ENCODE peak calls at places on chromosome 17, in nine cellular contexts. One of them, this sample, is unnamed.

GRCh38 chr17:57422574-57423164 is 166.3 kb downstream of the MSI2 start:
- DNase-seq in foreskin fibroblast: peak
- DNase-seq in fibroblast of lung: peak
- DNase-seq in astrocyte of the spinal cord: peak
- DNase-seq in gastrocnemius medialis: peak
- DNase-seq in osteoblast: no peak
- DNase-seq in mammary epithelial cell: peak
- DNase-seq in GM06990: peak
- DNase-seq in GM12865: peak
- DNase-seq in this sample: no peak

GRCh38 chr17:74742978-74743545 is 5.4 kb upstream of the NHERF1 start:
- DNase-seq in foreskin fibroblast: no peak
- DNase-seq in fibroblast of lung: no peak
- DNase-seq in astrocyte of the spinal cord: no peak
- DNase-seq in gastrocnemius medialis: no peak
- DNase-seq in osteoblast: peak
- DNase-seq in mammary epithelial cell: no peak
- DNase-seq in GM06990: no peak
- DNase-seq in GM12865: no peak
- DNase-seq in this sample: no peak

GRCh38 chr17:69729937-69730336 is 315.4 kb downstream of the MAP2K6 start:
- DNase-seq in foreskin fibroblast: peak
- DNase-seq in fibroblast of lung: peak
- DNase-seq in astrocyte of the spinal cord: peak
- DNase-seq in gastrocnemius medialis: no peak
- DNase-seq in osteoblast: no peak
- DNase-seq in mammary epithelial cell: peak
- DNase-seq in GM06990: no peak
- DNase-seq in GM12865: no peak
- DNase-seq in this sample: no peak

GRCh38 chr17:67289174-67289876 is 44.3 kb upstream of the HELZ start:
- DNase-seq in foreskin fibroblast: peak
- DNase-seq in fibroblast of lung: peak
- DNase-seq in astrocyte of the spinal cord: peak
- DNase-seq in gastrocnemius medialis: peak
- DNase-seq in osteoblast: peak
- DNase-seq in mammary epithelial cell: peak
- DNase-seq in GM06990: no peak
- DNase-seq in GM12865: no peak
- DNase-seq in this sample: peak

GRCh38 chr17:57442401-57442823 is 186.1 kb downstream of the MSI2 start:
- DNase-seq in foreskin fibroblast: no peak
- DNase-seq in fibroblast of lung: peak
- DNase-seq in astrocyte of the spinal cord: peak
- DNase-seq in gastrocnemius medialis: peak
- DNase-seq in osteoblast: no peak
- DNase-seq in mammary epithelial cell: no peak
- DNase-seq in GM06990: no peak
- DNase-seq in GM12865: no peak
- DNase-seq in this sample: no peak

GRCh38 chr17:34051046-34051445 is 204.0 kb upstream of the CCL2 start:
- DNase-seq in foreskin fibroblast: no peak
- DNase-seq in fibroblast of lung: no peak
- DNase-seq in astrocyte of the spinal cord: no peak
- DNase-seq in gastrocnemius medialis: no peak
- DNase-seq in osteoblast: no peak
- DNase-seq in mammary epithelial cell: no peak
- DNase-seq in GM06990: no peak
- DNase-seq in GM12865: no peak
- DNase-seq in this sample: no peak

GRCh38 chr17:229945-230235 is 48.4 kb upstream of the DOC2B start:
- DNase-seq in foreskin fibroblast: no peak
- DNase-seq in fibroblast of lung: no peak
- DNase-seq in astrocyte of the spinal cord: no peak
- DNase-seq in gastrocnemius medialis: no peak
- DNase-seq in osteoblast: no peak
- DNase-seq in mammary epithelial cell: no peak
- DNase-seq in GM06990: no peak
- DNase-seq in GM12865: no peak
- DNase-seq in this sample: no peak

GRCh38 chr17:82351713-82352488 is 7.1 kb upstream of the TEX19 start:
- DNase-seq in foreskin fibroblast: peak
- DNase-seq in fibroblast of lung: peak
- DNase-seq in astrocyte of the spinal cord: peak
- DNase-seq in gastrocnemius medialis: peak
- DNase-seq in osteoblast: peak
- DNase-seq in mammary epithelial cell: peak
- DNase-seq in GM06990: peak
- DNase-seq in GM12865: peak
- DNase-seq in this sample: peak

GRCh38 chr17:56230660-56231059 is 77.4 kb downstream of the ANKFN1 start:
- DNase-seq in foreskin fibroblast: peak
- DNase-seq in fibroblast of lung: peak
- DNase-seq in astrocyte of the spinal cord: peak
- DNase-seq in gastrocnemius medialis: peak
- DNase-seq in osteoblast: no peak
- DNase-seq in mammary epithelial cell: no peak
- DNase-seq in GM06990: no peak
- DNase-seq in GM12865: no peak
- DNase-seq in this sample: no peak

GRCh38 chr17:83110755-83111154 is 31.3 kb downstream of the METRNL start:
- DNase-seq in foreskin fibroblast: peak
- DNase-seq in fibroblast of lung: no peak
- DNase-seq in astrocyte of the spinal cord: no peak
- DNase-seq in gastrocnemius medialis: no peak
- DNase-seq in osteoblast: peak
- DNase-seq in mammary epithelial cell: no peak
- DNase-seq in GM06990: no peak
- DNase-seq in GM12865: no peak
- DNase-seq in this sample: no peak

GRCh38 chr17:80260791-80261158 is at the start of gene RNF213:
- DNase-seq in foreskin fibroblast: peak
- DNase-seq in fibroblast of lung: peak
- DNase-seq in astrocyte of the spinal cord: peak
- DNase-seq in gastrocnemius medialis: peak
- DNase-seq in osteoblast: peak
- DNase-seq in mammary epithelial cell: no peak
- DNase-seq in GM06990: peak
- DNase-seq in GM12865: peak
- DNase-seq in this sample: no peak

GRCh38 chr17:16945513-16946201 is 26.3 kb downstream of the TNFRSF13B start:
- DNase-seq in foreskin fibroblast: no peak
- DNase-seq in fibroblast of lung: no peak
- DNase-seq in astrocyte of the spinal cord: no peak
- DNase-seq in gastrocnemius medialis: no peak
- DNase-seq in osteoblast: peak
- DNase-seq in mammary epithelial cell: no peak
- DNase-seq in GM06990: no peak
- DNase-seq in GM12865: no peak
- DNase-seq in this sample: no peak
- TF ChIP-seq CTCF in foreskin fibroblast: no peak
- TF ChIP-seq CTCF in fibroblast of lung: no peak
- TF ChIP-seq CTCF in astrocyte of the spinal cord: peak
- TF ChIP-seq CTCF in gastrocnemius medialis: no peak
- TF ChIP-seq CTCF in osteoblast: no peak
- TF ChIP-seq CTCF in mammary epithelial cell: no peak
- TF ChIP-seq CTCF in GM06990: no peak
- TF ChIP-seq CTCF in GM12865: no peak
- TF ChIP-seq CTCF in this sample: no peak

DNA sequence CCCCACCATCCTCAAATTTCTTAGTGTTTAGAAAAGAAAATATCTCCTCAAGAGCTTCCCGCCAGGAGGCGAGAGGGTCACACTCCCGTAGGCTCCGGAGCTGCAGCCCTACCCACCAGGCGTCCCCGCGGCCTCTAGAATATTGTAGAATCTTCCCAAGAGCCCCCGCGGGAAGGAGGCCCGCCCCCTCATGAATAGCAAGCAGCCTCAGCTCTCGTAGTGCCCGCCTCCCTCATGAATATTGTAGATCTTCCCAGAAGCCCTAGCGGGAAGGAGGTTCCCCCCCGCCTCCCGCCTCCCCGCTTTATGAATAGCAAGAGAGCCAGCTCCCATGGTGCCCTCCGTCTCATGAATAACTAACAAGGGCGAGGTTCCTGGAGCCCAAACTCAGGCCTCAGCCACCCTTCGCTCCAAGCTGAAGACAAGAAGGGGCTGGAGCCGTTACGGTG is at the start of gene FBXO47:
- DNase-seq in foreskin fibroblast: peak
- DNase-seq in fibroblast of lung: peak
- DNase-seq in astrocyte of the spinal cord: peak
- DNase-seq in gastrocnemius medialis: peak
- DNase-seq in osteoblast: peak
- DNase-seq in mammary epithelial cell: peak
- DNase-seq in GM06990: peak
- DNase-seq in GM12865: peak
- DNase-seq in this sample: peak
- H3K4me3 ChIP-seq in foreskin fibroblast: peak
- H3K4me3 ChIP-seq in fibroblast of lung: no peak
- H3K4me3 ChIP-seq in astrocyte of the spinal cord: peak
- H3K4me3 ChIP-seq in gastrocnemius medialis: peak
- H3K4me3 ChIP-seq in osteoblast: peak
- H3K4me3 ChIP-seq in mammary epithelial cell: no peak
- H3K4me3 ChIP-seq in GM06990: peak
- H3K4me3 ChIP-seq in GM12865: no peak
- H3K4me3 ChIP-seq in this sample: peak

DNA sequence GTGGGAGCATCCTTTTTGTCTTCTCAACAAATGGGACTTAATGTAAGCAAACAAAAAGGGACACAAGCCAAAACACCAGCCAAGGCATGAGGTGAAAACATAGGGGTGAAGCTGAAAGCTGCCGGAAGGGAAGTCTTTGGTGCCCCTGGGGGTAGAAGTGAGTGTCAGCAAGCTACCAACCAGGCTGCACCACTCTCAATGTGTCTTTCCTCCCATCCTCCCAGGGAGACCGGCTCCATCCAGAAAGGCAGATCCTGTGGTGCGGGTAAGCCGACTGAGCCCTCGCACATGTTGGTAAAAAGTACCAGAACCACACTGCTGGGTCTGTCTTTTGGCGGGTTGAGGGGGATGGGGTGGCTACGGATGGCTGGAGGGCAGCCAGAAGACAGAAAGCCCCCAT is 52.0 kb upstream of the SREBF1 start:
- DNase-seq in foreskin fibroblast: no peak
- DNase-seq in fibroblast of lung: no peak
- DNase-seq in astrocyte of the spinal cord: no peak
- DNase-seq in gastrocnemius medialis: no peak
- DNase-seq in osteoblast: peak
- DNase-seq in mammary epithelial cell: no peak
- DNase-seq in GM06990: no peak
- DNase-seq in GM12865: peak
- DNase-seq in this sample: no peak
- TF ChIP-seq CTCF in foreskin fibroblast: no peak
- TF ChIP-seq CTCF in fibroblast of lung: peak
- TF ChIP-seq CTCF in astrocyte of the spinal cord: peak
- TF ChIP-seq CTCF in gastrocnemius medialis: no peak
- TF ChIP-seq CTCF in osteoblast: peak
- TF ChIP-seq CTCF in mammary epithelial cell: no peak
- TF ChIP-seq CTCF in GM06990: peak
- TF ChIP-seq CTCF in GM12865: peak
- TF ChIP-seq CTCF in this sample: no peak

DNA sequence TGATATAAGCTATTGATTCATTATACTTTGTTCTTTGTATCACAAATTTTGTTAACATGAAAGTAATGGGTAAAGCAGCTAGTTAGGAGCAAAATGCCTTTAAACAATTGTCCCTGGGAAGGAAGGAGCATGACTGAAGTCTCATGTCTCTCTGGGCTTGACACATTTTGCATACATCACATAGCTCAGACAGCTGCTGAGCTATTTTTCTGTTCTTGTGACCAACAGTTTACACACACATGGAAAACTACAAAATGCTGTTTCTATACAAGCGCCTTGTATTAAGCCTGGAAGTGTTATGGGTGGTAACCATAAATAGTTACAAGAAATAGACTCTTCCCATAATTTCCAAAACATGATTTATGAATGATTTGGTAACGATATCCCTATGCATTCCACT is 4.7 kb downstream of the ACSF2 start:
- DNase-seq in foreskin fibroblast: no peak
- DNase-seq in fibroblast of lung: no peak
- DNase-seq in astrocyte of the spinal cord: no peak
- DNase-seq in gastrocnemius medialis: no peak
- DNase-seq in osteoblast: peak
- DNase-seq in mammary epithelial cell: no peak
- DNase-seq in GM06990: no peak
- DNase-seq in GM12865: no peak
- DNase-seq in this sample: no peak
- H3K4me3 ChIP-seq in foreskin fibroblast: no peak
- H3K4me3 ChIP-seq in fibroblast of lung: no peak
- H3K4me3 ChIP-seq in astrocyte of the spinal cord: no peak
- H3K4me3 ChIP-seq in gastrocnemius medialis: no peak
- H3K4me3 ChIP-seq in osteoblast: no peak
- H3K4me3 ChIP-seq in mammary epithelial cell: no peak
- H3K4me3 ChIP-seq in GM06990: no peak
- H3K4me3 ChIP-seq in GM12865: no peak
- H3K4me3 ChIP-seq in this sample: no peak

This sample was measured in dorsolateral prefrontal cortex.